ENCODE peak calls at places on chromosomes 13 and 19, in eight cellular contexts. W is K562, X is heart left ventricle, L is uterus, I is GM12878, D is lower leg skin, U is tibial nerve, T is suprapubic skin. B is an unnamed sample.

GRCh38 chr19:43640424-43640757 is 741 bp upstream of the CADM4 start:
- DNase-seq in W (no peak), X (no peak), L (no peak), I (no peak), D (no peak), U (no peak), T (no peak), B (no peak)

GRCh38 chr13:20553309-20553708 is 13.6 kb upstream of the IFT88 start:
- DNase-seq in W (no peak), X (no peak), L (no peak), I (no peak), D (no peak), U (no peak), T (no peak), B (no peak)

GRCh38 chr19:58330458-58330857 is 3.7 kb downstream of the ZSCAN22 start:
- DNase-seq in W (peak; percentile 48), X (no peak), L (no peak), I (no peak), D (no peak), U (no peak), T (no peak), B (peak; percentile 96)

GRCh38 chr13:43061496-43062280 is 38.3 kb downstream of the DNAJC15 start:
- DNase-seq in W (no peak), X (no peak), L (no peak), I (no peak), D (no peak), U (no peak), T (no peak), B (no peak)

GRCh38 chr13:22594041-22594440 is 586.7 kb upstream of the SGCG start:
- DNase-seq in W (no peak), X (no peak), L (no peak), I (no peak), D (no peak), U (no peak), T (no peak), B (no peak)

GRCh38 chr13:105735269-105735668 is 800.2 kb downstream of the EFNB2 start:
- DNase-seq in W (no peak), X (no peak), L (no peak), I (no peak), D (no peak), U (no peak), T (no peak), B (no peak)

GRCh38 chr19:3586707-3587346 is 1.5 kb downstream of the GIPC3 start:
- DNase-seq in W (no peak), X (no peak), L (no peak), I (no peak), D (no peak), U (no peak), T (no peak), B (no peak)

GRCh38 chr13:106299616-106300015 is 235.8 kb downstream of the EFNB2 start:
- DNase-seq in W (no peak), X (no peak), L (no peak), I (no peak), D (no peak), U (no peak), T (no peak), B (no peak)

GRCh38 chr19:21314676-21315075 is 14.5 kb downstream of the ZNF708 start:
- DNase-seq in W (no peak), X (no peak), L (no peak), I (no peak), D (no peak), U (no peak), T (no peak), B (no peak)

GRCh38 chr19:14901675-14902260 is 15.8 kb upstream of the OR7A17 start:
- DNase-seq in W (no peak), X (no peak), L (no peak), I (no peak), D (no peak), U (no peak), T (no peak), B (no peak)

GRCh38 chr19:16888629-16889371 is at the start of gene F2RL3:
- DNase-seq in W (peak; percentile 73), X (peak; percentile 68), L (peak; percentile 70), I (no peak), D (peak; percentile 38), U (no peak), T (peak; percentile 76), B (no peak)

GRCh38 chr13:48456546-48456945 is 43.6 kb upstream of the LPAR6 start:
- DNase-seq in W (no peak), X (no peak), L (no peak), I (no peak), D (no peak), U (no peak), T (no peak), B (no peak)

GRCh38 chr19:54708781-54709180 is 15.5 kb upstream of the KIR3DL3 start:
- DNase-seq in W (no peak), X (no peak), L (no peak), I (no peak), D (no peak), U (no peak), T (no peak), B (no peak)

GRCh38 chr13:71922191-71922590 is 55.2 kb upstream of the DACH1 start:
- DNase-seq in W (no peak), X (no peak), L (no peak), I (no peak), D (no peak), U (no peak), T (no peak), B (no peak)

GRCh38 chr19:12984143-12984627 is 11.1 kb upstream of the NFIX start:
- DNase-seq in W (no peak), X (no peak), L (no peak), I (no peak), D (no peak), U (no peak), T (no peak), B (no peak)

GRCh38 chr19:49486232-49486631 is 1.2 kb upstream of the RPL13A start:
- DNase-seq in W (no peak), X (no peak), L (no peak), I (no peak), D (no peak), U (no peak), T (no peak), B (no peak)

GRCh38 chr19:42455621-42456081 is 12.9 kb upstream of the CXCL17 start:
- DNase-seq in W (no peak), X (no peak), L (no peak), I (no peak), D (no peak), U (no peak), T (no peak), B (no peak)

GRCh38 chr13:42377640-42378382 is 105.9 kb downstream of the AKAP11 start:
- DNase-seq in W (no peak), X (no peak), L (no peak), I (peak; percentile 100), D (no peak), U (no peak), T (no peak), B (no peak)

GRCh38 chr13:43003010-43003409 is 11.0 kb upstream of the EPSTI1 start:
- DNase-seq in W (no peak), X (no peak), L (no peak), I (no peak), D (no peak), U (no peak), T (no peak), B (no peak)

GRCh38 chr19:18291590-18292459 is 10.4 kb upstream of the JUND start:
- DNase-seq in W (peak; percentile 88), X (peak; percentile 93), L (peak; percentile 94), I (no peak), D (peak; percentile 82), U (peak; percentile 77), T (peak; percentile 92), B (peak; percentile 76)

GRCh38 chr13:40609972-40610726 is 56.3 kb downstream of the FOXO1 start:
- DNase-seq in W (no peak), X (no peak), L (no peak), I (no peak), D (no peak), U (no peak), T (no peak), B (no peak)

GRCh38 chr13:76307157-76307556 is 579.0 kb downstream of the KCTD12 start:
- DNase-seq in W (no peak), X (no peak), L (no peak), I (no peak), D (no peak), U (no peak), T (no peak), B (no peak)

GRCh38 chr19:42091300-42092266 is 15.6 kb downstream of the ZNF574 start:
- DNase-seq in W (no peak), X (no peak), L (no peak), I (no peak), D (no peak), U (no peak), T (no peak), B (peak; percentile 51)

DNA sequence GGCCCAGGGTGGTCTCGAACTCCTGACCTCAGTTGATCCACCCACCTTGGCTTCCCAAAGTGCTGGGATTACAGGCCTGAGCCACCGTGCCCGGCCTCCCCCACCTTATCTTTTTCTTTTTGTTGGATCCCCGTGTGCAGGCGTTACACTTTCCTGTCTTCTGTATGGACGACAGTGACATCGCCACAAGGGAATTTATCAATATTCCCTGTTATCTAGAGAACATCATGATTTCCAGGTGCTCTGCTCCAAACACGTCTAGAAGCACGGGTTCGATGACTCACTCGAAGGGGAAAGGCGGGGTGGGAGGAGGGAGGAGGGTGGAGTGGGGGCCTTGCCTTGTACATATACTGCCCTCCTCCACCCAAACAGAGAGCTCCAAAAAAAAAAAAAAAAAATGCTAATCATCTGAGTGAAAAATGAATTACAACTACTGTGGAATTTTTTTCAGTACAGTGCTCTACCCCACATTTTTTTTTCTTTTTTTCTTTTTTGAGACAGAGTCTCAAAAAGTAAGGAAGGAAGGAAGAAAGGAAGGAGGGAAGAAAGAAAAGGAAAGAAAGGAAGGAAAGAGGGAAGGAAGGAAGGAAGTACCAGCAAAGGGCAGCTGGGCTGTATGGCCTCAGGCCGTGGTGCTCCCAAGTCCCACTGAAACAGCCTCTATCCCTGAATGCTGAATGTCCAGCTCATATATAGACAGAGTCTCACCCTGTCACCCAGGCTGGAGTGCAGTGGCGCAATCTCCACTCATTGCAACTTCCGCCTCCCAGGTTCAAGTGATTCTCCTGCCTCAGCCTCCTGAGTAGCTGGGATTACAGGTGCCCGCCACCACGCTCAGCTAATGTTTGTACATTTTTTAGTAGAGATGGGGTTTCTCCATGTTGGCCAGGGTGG is 36.8 kb downstream of the INSR start:
- DNase-seq in W (no peak), X (no peak), L (peak; percentile 81), I (no peak), D (peak; percentile 77), U (no peak), T (no peak), B (peak; percentile 72)
- TF ChIP-seq POLR2A in W (no peak), X (no peak), L (no peak), I (no peak), D (no peak), U (no peak), T (no peak), B (no peak)

GRCh38 chr19:19618384-19619051 is at the start of gene PBX4:
- DNase-seq in W (peak; percentile 98), X (peak; percentile 87), L (peak; percentile 76), I (peak; percentile 87), D (peak; percentile 94), U (peak; percentile 91), T (peak; percentile 97), B (peak; percentile 95)
- TF ChIP-seq POLR2A in W (no peak), X (no peak), L (no peak), I (peak; percentile 81), D (no peak), U (peak; percentile 32), T (no peak), B (peak; percentile 88)

GRCh38 chr19:39193785-39194184 is 3.0 kb upstream of the NCCRP1 start:
- DNase-seq in W (no peak), X (no peak), L (no peak), I (no peak), D (no peak), U (no peak), T (no peak), B (peak; percentile 49)
- TF ChIP-seq POLR2A in W (no peak), X (no peak), L (no peak), I (no peak), D (no peak), U (no peak), T (no peak), B (no peak)

GRCh38 chr13:95267662-95268369 is 33.4 kb downstream of the ABCC4 start:
- DNase-seq in W (no peak), X (no peak), L (no peak), I (no peak), D (no peak), U (no peak), T (no peak), B (no peak)
- TF ChIP-seq POLR2A in W (no peak), X (no peak), L (no peak), I (no peak), D (no peak), U (no peak), T (no peak), B (no peak)

B was measured in H54.